ENCODE peak calls at places on chromosomes 4 and X, in seven cellular contexts. Z, S, J, P, Y, R and W are unnamed samples.

GRCh38 chr4:57184378-57185031 is 74.3 kb upstream of the IGFBP7 start:
- DNase-seq in Z (no peak), J (no peak), P (no peak), Y (no peak), S (no peak), R (no peak), W (no peak)

GRCh38 chr4:87219648-87220093 is 747 bp downstream of the KLHL8 start:
- DNase-seq in Z (peak), Y (peak), P (peak), S (peak), R (peak), J (no peak), W (no peak)

GRCh38 chrX:136125106-136125505 is 22.2 kb upstream of the FHL1 start:
- DNase-seq in P (no peak), J (no peak), Z (no peak), R (no peak), S (no peak), Y (no peak), W (no peak)

GRCh38 chr4:48109413-48110263 is 24.4 kb downstream of the TXK start:
- DNase-seq in Y (peak), J (no peak), P (no peak), Z (peak), R (peak), S (no peak), W (peak)

GRCh38 chr4:179225594-179225993 is 1783.4 kb upstream of the AGA start:
- DNase-seq in J (no peak), S (no peak), Z (no peak), P (no peak), Y (peak), R (no peak), W (peak)

GRCh38 chr4:172858731-172859230 is 309.8 kb upstream of the GALNT7 start:
- DNase-seq in Y (no peak), S (no peak), P (no peak), R (no peak), Z (no peak), J (no peak), W (no peak)

GRCh38 chr4:47372561-47372960 is 90.9 kb downstream of the COMMD8 start:
- DNase-seq in Y (no peak), Z (no peak), J (no peak), S (no peak), P (no peak), R (no peak), W (no peak)

GRCh38 chrX:151919610-151920009 is 6.9 kb downstream of the MAGEA4 start:
- DNase-seq in Y (no peak), P (no peak), J (no peak), S (no peak), R (no peak), Z (no peak), W (no peak)

GRCh38 chr4:87005690-87006461 is 71.1 kb downstream of the AFF1 start:
- DNase-seq in Y (peak), Z (peak), R (no peak), P (no peak), S (no peak), J (no peak), W (no peak)

GRCh38 chr4:105998210-105998609 is 102.9 kb downstream of the NPNT start:
- DNase-seq in Z (no peak), S (no peak), Y (no peak), J (no peak), P (no peak), R (no peak), W (no peak)

GRCh38 chr4:40289366-40290188 is 45.6 kb upstream of the CHRNA9 start:
- DNase-seq in P (no peak), Y (no peak), S (no peak), R (no peak), J (no peak), Z (no peak), W (peak)

GRCh38 chrX:84168574-84168973 is 19.4 kb downstream of the RPS6KA6 start:
- DNase-seq in Y (no peak), S (no peak), J (no peak), R (peak), P (no peak), Z (no peak), W (no peak)

GRCh38 chrX:68254738-68255645 is 178.3 kb downstream of the OPHN1 start:
- DNase-seq in J (no peak), R (peak), Y (no peak), Z (no peak), S (no peak), P (no peak), W (no peak)

GRCh38 chrX:858542-859078 is 228.0 kb downstream of the SHOX start:
- DNase-seq in R (no peak), Z (no peak), Y (no peak), J (no peak), P (no peak), S (no peak), W (no peak)

GRCh38 chr4:3074846-3075651 is 568 bp downstream of the HTT start:
- DNase-seq in Z (peak), P (no peak), R (peak), J (peak), Y (peak), S (peak), W (peak)

GRCh38 chr4:138609943-138610350 is 367.8 kb upstream of the SLC7A11 start:
- DNase-seq in P (no peak), J (no peak), Z (no peak), Y (peak), S (no peak), R (no peak), W (no peak)

GRCh38 chrX:368811-369562 is 17.7 kb downstream of the PPP2R3B start:
- DNase-seq in Z (peak), Y (peak), R (peak), S (peak), J (no peak), P (no peak), W (peak)

GRCh38 chr4:24742335-24742734 is 53.0 kb upstream of the SOD3 start:
- DNase-seq in J (no peak), Y (no peak), Z (no peak), S (no peak), P (no peak), R (no peak), W (no peak)

GRCh38 chr4:39114436-39114835 is 52.4 kb downstream of the KLHL5 start:
- DNase-seq in S (no peak), R (no peak), Y (peak), P (no peak), Z (no peak), J (no peak), W (no peak)

GRCh38 chr4:8143392-8144140 is 15.0 kb downstream of the ABLIM2 start:
- DNase-seq in R (peak), J (no peak), P (no peak), S (peak), Z (no peak), Y (no peak), W (no peak)

GRCh38 chr4:30094866-30095265 is 625.3 kb upstream of the PCDH7 start:
- DNase-seq in R (no peak), Y (peak), Z (no peak), S (no peak), P (no peak), J (no peak), W (no peak)

GRCh38 chrX:72395252-72395651 is 89.5 kb upstream of the CITED1 start:
- DNase-seq in J (no peak), S (no peak), Y (peak), Z (no peak), P (no peak), R (no peak), W (no peak)

GRCh38 chrX:140141444-140142029 is 176.2 kb upstream of the CXorf66 start:
- DNase-seq in J (no peak), R (peak), S (no peak), P (no peak), Z (peak), Y (peak), W (peak)

GRCh38 chr4:74120086-74120485 is 21.1 kb upstream of the CXCL2 start:
- DNase-seq in R (no peak), P (no peak), Z (no peak), J (no peak), Y (no peak), S (no peak), W (no peak)

GRCh38 chrX:72270316-72270866 is 6.7 kb downstream of the RPS4X start:
- DNase-seq in R (no peak), Z (no peak), S (no peak), J (no peak), P (no peak), Y (no peak), W (no peak)

GRCh38 chr4:66016240-66016639 is 346.0 kb upstream of the EPHA5 start:
- DNase-seq in P (no peak), Z (no peak), S (no peak), R (no peak), Y (no peak), J (no peak), W (no peak)

GRCh38 chrX:12989456-12989855 is 14.5 kb downstream of the TMSB4X start:
- DNase-seq in Z (no peak), S (no peak), R (no peak), Y (no peak), J (no peak), P (no peak), W (no peak)

GRCh38 chr4:164614999-164615398 is 138.9 kb upstream of the SMIM31 start:
- DNase-seq in S (no peak), Y (no peak), Z (no peak), P (no peak), R (no peak), J (no peak), W (no peak)

GRCh38 chr4:6175426-6175825 is 24.9 kb downstream of the JAKMIP1 start:
- DNase-seq in Y (no peak), P (no peak), Z (no peak), R (no peak), J (no peak), S (no peak), W (no peak)

GRCh38 chr4:52173470-52174055 is 122.5 kb downstream of the SPATA18 start:
- DNase-seq in R (no peak), Z (no peak), S (peak), P (no peak), J (peak), Y (no peak), W (peak)

GRCh38 chrX:131727778-131728177 is 183.9 kb downstream of the OR13H1 start:
- DNase-seq in Z (no peak), R (no peak), S (no peak), Y (no peak), P (no peak), J (no peak), W (no peak)

GRCh38 chrX:131725001-131725654 is 181.3 kb downstream of the OR13H1 start:
- DNase-seq in R (no peak), J (no peak), Y (no peak), S (no peak), P (no peak), Z (no peak), W (no peak)

GRCh38 chrX:131724292-131724691 is 180.4 kb downstream of the OR13H1 start:
- DNase-seq in Y (no peak), Z (no peak), J (no peak), R (no peak), P (no peak), S (no peak), W (no peak)

GRCh38 chrX:131728295-131729145 is 184.6 kb downstream of the OR13H1 start:
- DNase-seq in R (peak), S (no peak), J (no peak), P (no peak), Y (no peak), Z (no peak), W (peak)

DNA sequence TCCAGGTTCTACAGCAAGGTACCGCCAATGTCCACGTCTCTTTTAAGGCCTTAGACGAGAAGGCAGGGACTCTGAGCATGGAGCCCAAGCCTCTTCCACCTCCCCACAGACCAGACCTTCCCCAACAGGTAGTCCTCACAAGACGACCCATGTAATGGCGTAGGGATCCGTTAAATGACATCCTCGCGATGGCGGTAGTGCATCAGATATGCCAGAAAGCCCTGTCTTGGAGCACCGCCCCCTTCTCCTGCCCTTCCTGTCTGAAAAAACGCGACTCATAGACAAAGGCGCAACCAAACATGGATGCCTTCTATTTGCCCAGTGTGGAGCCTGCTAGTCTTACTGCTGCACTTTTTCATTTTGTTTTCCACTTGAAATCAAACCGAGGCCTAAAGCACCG is 185.4 kb downstream of the OR13H1 start:
- DNase-seq in Z (no peak), P (no peak), R (peak), Y (no peak), J (no peak), S (peak), W (peak)
- H3K4me3 ChIP-seq in Z (no peak), P (no peak), R (no peak), Y (no peak), J (no peak), S (no peak), W (peak)

DNA sequence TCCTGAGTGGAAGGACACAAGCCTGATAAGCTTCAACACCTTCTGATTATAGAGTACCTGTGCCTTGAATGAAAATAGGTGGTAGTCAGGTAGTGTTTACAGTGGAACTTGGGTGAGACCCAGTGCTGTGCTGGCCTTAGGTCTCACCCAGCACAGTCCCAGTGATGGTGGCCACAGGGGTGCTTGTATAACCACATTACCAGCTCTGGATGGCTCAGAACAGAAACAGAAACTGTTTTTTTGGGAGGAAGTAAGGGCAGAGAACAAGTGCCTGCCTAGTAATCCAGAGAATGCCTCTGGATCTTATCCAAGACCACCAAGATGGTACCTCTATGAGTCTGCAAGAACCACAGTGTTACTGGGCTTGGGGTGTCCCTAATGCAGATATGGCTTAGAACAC is 171.5 kb upstream of the DIPK2B start:
- DNase-seq in R (no peak), Y (no peak), J (no peak), P (no peak), Z (no peak), S (no peak), W (no peak)
- H3K4me3 ChIP-seq in R (no peak), Y (no peak), J (no peak), P (no peak), Z (no peak), S (no peak), W (no peak)

GRCh38 chrX:104564921-104565703 is 887 bp upstream of the IL1RAPL2 start:
- DNase-seq in R (no peak), Y (no peak), Z (no peak), J (no peak), S (no peak), P (no peak), W (no peak)
- H3K4me3 ChIP-seq in R (no peak), Y (no peak), Z (no peak), J (no peak), S (peak), P (no peak), W (no peak)

GRCh38 chrX:41705680-41706374 is 17.1 kb downstream of the GPR34 start:
- DNase-seq in S (no peak), Y (no peak), R (no peak), Z (no peak), P (no peak), J (no peak), W (no peak)
- H3K4me3 ChIP-seq in S (no peak), Y (no peak), R (no peak), Z (no peak), P (no peak), J (no peak), W (no peak)

GRCh38 chr4:169438057-169438480 is 167.3 kb upstream of the SH3RF1 start:
- DNase-seq in Z (no peak), S (no peak), Y (no peak), P (no peak), R (no peak), J (no peak), W (no peak)
- H3K4me3 ChIP-seq in Z (no peak), S (no peak), Y (no peak), P (no peak), R (no peak), J (no peak), W (no peak)